ENCODE peak calls at places on chromosomes 5 and 9, in seven cellular contexts. One of them, this sample, is unnamed. For H3K36me3 and H3K79me2, the result is how much of the 10 kb centered on the place peaks cover.

GRCh38 chr5:156420665-156421064 is 93.7 kb downstream of the SGCD start:
- DNase-seq in neural progenitor cell: no peak
- DNase-seq in hepatocyte: no peak
- DNase-seq in mammary epithelial cell: no peak
- DNase-seq in HCT116: no peak
- DNase-seq in OCI-LY7: no peak
- DNase-seq in H1: no peak
- DNase-seq in this sample: no peak

GRCh38 chr5:170747357-170747756 is 36.2 kb upstream of the GABRP start:
- DNase-seq in neural progenitor cell: no peak
- DNase-seq in hepatocyte: no peak
- DNase-seq in mammary epithelial cell: no peak
- DNase-seq in HCT116: no peak
- DNase-seq in OCI-LY7: no peak
- DNase-seq in H1: peak
- DNase-seq in this sample: peak

GRCh38 chr9:75601280-75601679 is 289.2 kb upstream of the PCSK5 start:
- DNase-seq in neural progenitor cell: peak
- DNase-seq in hepatocyte: peak
- DNase-seq in mammary epithelial cell: peak
- DNase-seq in HCT116: no peak
- DNase-seq in OCI-LY7: peak
- DNase-seq in H1: no peak
- DNase-seq in this sample: no peak

GRCh38 chr5:96209829-96210228 is 223.2 kb downstream of the PCSK1 start:
- DNase-seq in neural progenitor cell: no peak
- DNase-seq in hepatocyte: no peak
- DNase-seq in mammary epithelial cell: peak
- DNase-seq in HCT116: no peak
- DNase-seq in OCI-LY7: no peak
- DNase-seq in H1: no peak
- DNase-seq in this sample: no peak

GRCh38 chr5:36457511-36458260 is 148.7 kb upstream of the SLC1A3 start:
- DNase-seq in neural progenitor cell: no peak
- DNase-seq in hepatocyte: no peak
- DNase-seq in mammary epithelial cell: no peak
- DNase-seq in HCT116: no peak
- DNase-seq in OCI-LY7: no peak
- DNase-seq in H1: no peak
- DNase-seq in this sample: peak

GRCh38 chr5:178790371-178790770 is 59.9 kb upstream of the ZNF354A start:
- DNase-seq in neural progenitor cell: no peak
- DNase-seq in hepatocyte: peak
- DNase-seq in mammary epithelial cell: no peak
- DNase-seq in HCT116: no peak
- DNase-seq in OCI-LY7: no peak
- DNase-seq in H1: no peak
- DNase-seq in this sample: peak

GRCh38 chr5:390571-391491 is 52.1 kb upstream of the EXOC3 start:
- DNase-seq in neural progenitor cell: no peak
- DNase-seq in hepatocyte: peak
- DNase-seq in mammary epithelial cell: no peak
- DNase-seq in HCT116: no peak
- DNase-seq in OCI-LY7: no peak
- DNase-seq in H1: peak
- DNase-seq in this sample: no peak

GRCh38 chr5:34905564-34905963 is 9.7 kb downstream of the RAD1 start:
- DNase-seq in neural progenitor cell: no peak
- DNase-seq in hepatocyte: no peak
- DNase-seq in mammary epithelial cell: no peak
- DNase-seq in HCT116: no peak
- DNase-seq in OCI-LY7: no peak
- DNase-seq in H1: no peak
- DNase-seq in this sample: no peak

GRCh38 chr5:173527671-173528070 is 88.8 kb downstream of the BOD1 start:
- DNase-seq in neural progenitor cell: no peak
- DNase-seq in hepatocyte: no peak
- DNase-seq in mammary epithelial cell: no peak
- DNase-seq in HCT116: no peak
- DNase-seq in OCI-LY7: no peak
- DNase-seq in H1: no peak
- DNase-seq in this sample: no peak

GRCh38 chr5:73120222-73121108 is at the start of gene TMEM171:
- DNase-seq in neural progenitor cell: peak
- DNase-seq in hepatocyte: peak
- DNase-seq in mammary epithelial cell: peak
- DNase-seq in HCT116: peak
- DNase-seq in OCI-LY7: no peak
- DNase-seq in H1: peak
- DNase-seq in this sample: peak

GRCh38 chr5:156186760-156187159 is 140.2 kb upstream of the SGCD start:
- DNase-seq in neural progenitor cell: no peak
- DNase-seq in hepatocyte: no peak
- DNase-seq in mammary epithelial cell: no peak
- DNase-seq in HCT116: no peak
- DNase-seq in OCI-LY7: no peak
- DNase-seq in H1: no peak
- DNase-seq in this sample: no peak

GRCh38 chr5:92944903-92945629 is 636.0 kb downstream of the NR2F1-AS1 start:
- DNase-seq in neural progenitor cell: peak
- DNase-seq in hepatocyte: no peak
- DNase-seq in mammary epithelial cell: no peak
- DNase-seq in HCT116: no peak
- DNase-seq in OCI-LY7: no peak
- DNase-seq in H1: no peak
- DNase-seq in this sample: no peak

GRCh38 chr9:16824545-16825041 is 45.9 kb downstream of the BNC2 start:
- DNase-seq in neural progenitor cell: peak
- DNase-seq in hepatocyte: peak
- DNase-seq in mammary epithelial cell: peak
- DNase-seq in HCT116: no peak
- DNase-seq in OCI-LY7: no peak
- DNase-seq in H1: no peak
- DNase-seq in this sample: peak

GRCh38 chr5:115842952-115843351 is 1.2 kb downstream of the AP3S1 start:
- DNase-seq in neural progenitor cell: no peak
- DNase-seq in hepatocyte: no peak
- DNase-seq in mammary epithelial cell: no peak
- DNase-seq in HCT116: no peak
- DNase-seq in OCI-LY7: peak
- DNase-seq in H1: no peak
- DNase-seq in this sample: no peak

GRCh38 chr5:128687930-128688329 is 149.9 kb upstream of the FBN2 start:
- DNase-seq in neural progenitor cell: no peak
- DNase-seq in hepatocyte: no peak
- DNase-seq in mammary epithelial cell: no peak
- DNase-seq in HCT116: no peak
- DNase-seq in OCI-LY7: no peak
- DNase-seq in H1: no peak
- DNase-seq in this sample: no peak

GRCh38 chr9:73230257-73230656 is 78.6 kb downstream of the ANXA1 start:
- DNase-seq in neural progenitor cell: no peak
- DNase-seq in hepatocyte: no peak
- DNase-seq in mammary epithelial cell: peak
- DNase-seq in HCT116: no peak
- DNase-seq in OCI-LY7: no peak
- DNase-seq in H1: no peak
- DNase-seq in this sample: no peak

GRCh38 chr9:114691046-114691955 is 9.3 kb upstream of the TEX48 start:
- DNase-seq in neural progenitor cell: no peak
- DNase-seq in hepatocyte: no peak
- DNase-seq in mammary epithelial cell: peak
- DNase-seq in HCT116: peak
- DNase-seq in OCI-LY7: no peak
- DNase-seq in H1: no peak
- DNase-seq in this sample: peak

GRCh38 chr9:105118646-105119045 is 125.8 kb upstream of the SLC44A1 start:
- DNase-seq in neural progenitor cell: no peak
- DNase-seq in hepatocyte: no peak
- DNase-seq in mammary epithelial cell: no peak
- DNase-seq in HCT116: no peak
- DNase-seq in OCI-LY7: no peak
- DNase-seq in H1: no peak
- DNase-seq in this sample: peak

GRCh38 chr5:96079962-96080361 is 118.3 kb upstream of the ELL2 start:
- DNase-seq in neural progenitor cell: no peak
- DNase-seq in hepatocyte: no peak
- DNase-seq in mammary epithelial cell: no peak
- DNase-seq in HCT116: no peak
- DNase-seq in OCI-LY7: no peak
- DNase-seq in H1: no peak
- DNase-seq in this sample: no peak

GRCh38 chr9:8879284-8879683 is 1079.7 kb upstream of the DMAC1 start:
- DNase-seq in neural progenitor cell: no peak
- DNase-seq in hepatocyte: no peak
- DNase-seq in mammary epithelial cell: no peak
- DNase-seq in HCT116: no peak
- DNase-seq in OCI-LY7: no peak
- DNase-seq in H1: no peak
- DNase-seq in this sample: no peak

GRCh38 chr5:35758151-35758724 is 98.5 kb upstream of the IL7R start:
- DNase-seq in neural progenitor cell: no peak
- DNase-seq in hepatocyte: no peak
- DNase-seq in mammary epithelial cell: no peak
- DNase-seq in HCT116: no peak
- DNase-seq in OCI-LY7: no peak
- DNase-seq in H1: no peak
- DNase-seq in this sample: no peak

GRCh38 chr9:4290427-4290837 is 9.4 kb downstream of the GLIS3 start:
- DNase-seq in neural progenitor cell: no peak
- DNase-seq in hepatocyte: no peak
- DNase-seq in mammary epithelial cell: no peak
- DNase-seq in HCT116: no peak
- DNase-seq in OCI-LY7: no peak
- DNase-seq in H1: no peak
- DNase-seq in this sample: no peak

GRCh38 chr5:5135957-5136676 is 4.0 kb upstream of the ADAMTS16 start:
- DNase-seq in neural progenitor cell: no peak
- DNase-seq in hepatocyte: peak
- DNase-seq in mammary epithelial cell: no peak
- DNase-seq in HCT116: no peak
- DNase-seq in OCI-LY7: no peak
- DNase-seq in H1: no peak
- DNase-seq in this sample: no peak

GRCh38 chr9:125399666-125400065 is 138.0 kb downstream of the GAPVD1 start:
- DNase-seq in neural progenitor cell: no peak
- DNase-seq in hepatocyte: no peak
- DNase-seq in mammary epithelial cell: no peak
- DNase-seq in HCT116: no peak
- DNase-seq in OCI-LY7: no peak
- DNase-seq in H1: no peak
- DNase-seq in this sample: no peak

GRCh38 chr5:93186031-93186682 is 394.9 kb downstream of the NR2F1-AS1 start:
- DNase-seq in neural progenitor cell: no peak
- DNase-seq in hepatocyte: no peak
- DNase-seq in mammary epithelial cell: peak
- DNase-seq in HCT116: peak
- DNase-seq in OCI-LY7: no peak
- DNase-seq in H1: no peak
- DNase-seq in this sample: no peak

GRCh38 chr5:63959177-63959982 is 2.9 kb downstream of the HTR1A start:
- DNase-seq in neural progenitor cell: peak
- DNase-seq in hepatocyte: peak
- DNase-seq in mammary epithelial cell: peak
- DNase-seq in HCT116: no peak
- DNase-seq in OCI-LY7: no peak
- DNase-seq in H1: peak
- DNase-seq in this sample: no peak

GRCh38 chr5:90940227-90940995 is 381.8 kb downstream of the ADGRV1 start:
- DNase-seq in neural progenitor cell: peak
- DNase-seq in hepatocyte: peak
- DNase-seq in mammary epithelial cell: peak
- DNase-seq in HCT116: no peak
- DNase-seq in OCI-LY7: peak
- DNase-seq in H1: peak
- DNase-seq in this sample: no peak

GRCh38 chr5:132639706-132640130 is 18.3 kb upstream of the IL13 start:
- DNase-seq in neural progenitor cell: no peak
- DNase-seq in hepatocyte: no peak
- DNase-seq in mammary epithelial cell: no peak
- DNase-seq in HCT116: no peak
- DNase-seq in OCI-LY7: no peak
- DNase-seq in H1: no peak
- DNase-seq in this sample: no peak
- H3K36me3 ChIP-seq in neural progenitor cell: under half
- H3K36me3 ChIP-seq in hepatocyte: under half
- H3K36me3 ChIP-seq in mammary epithelial cell: under half
- H3K36me3 ChIP-seq in HCT116: under half
- H3K36me3 ChIP-seq in OCI-LY7: half or more
- H3K36me3 ChIP-seq in H1: under half
- H3K36me3 ChIP-seq in this sample: under half

GRCh38 chr9:95273369-95274051 is 44.0 kb downstream of the FANCC start:
- DNase-seq in neural progenitor cell: no peak
- DNase-seq in hepatocyte: no peak
- DNase-seq in mammary epithelial cell: no peak
- DNase-seq in HCT116: no peak
- DNase-seq in OCI-LY7: no peak
- DNase-seq in H1: no peak
- DNase-seq in this sample: no peak
- H3K79me2 ChIP-seq in neural progenitor cell: under half
- H3K79me2 ChIP-seq in hepatocyte: under half
- H3K79me2 ChIP-seq in mammary epithelial cell: under half
- H3K79me2 ChIP-seq in HCT116: under half
- H3K79me2 ChIP-seq in OCI-LY7: under half
- H3K79me2 ChIP-seq in H1: under half
- H3K79me2 ChIP-seq in this sample: under half

DNA sequence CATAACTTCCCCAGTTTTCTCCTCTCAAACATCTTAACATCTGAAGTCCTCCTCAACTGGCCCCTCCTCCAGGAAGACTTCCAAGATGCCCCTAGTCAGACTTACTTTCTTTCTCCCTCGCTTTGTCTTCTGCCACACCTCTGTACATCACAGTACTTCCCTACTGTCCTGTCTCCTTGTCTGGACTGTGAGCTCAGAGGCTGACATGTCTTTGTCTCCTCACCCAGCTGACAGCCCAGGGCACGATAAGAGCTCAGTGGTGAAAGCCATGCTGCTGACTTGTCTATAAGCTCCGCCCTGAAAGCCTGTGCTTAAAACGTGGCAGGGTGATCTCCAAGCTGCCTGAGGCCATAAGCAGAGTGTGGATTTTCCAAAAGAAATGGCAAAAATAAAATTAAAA is 33.0 kb upstream of the SLC25A51 start:
- DNase-seq in neural progenitor cell: peak
- DNase-seq in hepatocyte: peak
- DNase-seq in mammary epithelial cell: peak
- DNase-seq in HCT116: no peak
- DNase-seq in OCI-LY7: no peak
- DNase-seq in H1: no peak
- DNase-seq in this sample: no peak
- H3K4me2 ChIP-seq in neural progenitor cell: no peak
- H3K4me2 ChIP-seq in hepatocyte: no peak
- H3K4me2 ChIP-seq in mammary epithelial cell: peak
- H3K4me2 ChIP-seq in HCT116: peak
- H3K4me2 ChIP-seq in OCI-LY7: no peak
- H3K4me2 ChIP-seq in H1: no peak
- H3K4me2 ChIP-seq in this sample: no peak

DNA sequence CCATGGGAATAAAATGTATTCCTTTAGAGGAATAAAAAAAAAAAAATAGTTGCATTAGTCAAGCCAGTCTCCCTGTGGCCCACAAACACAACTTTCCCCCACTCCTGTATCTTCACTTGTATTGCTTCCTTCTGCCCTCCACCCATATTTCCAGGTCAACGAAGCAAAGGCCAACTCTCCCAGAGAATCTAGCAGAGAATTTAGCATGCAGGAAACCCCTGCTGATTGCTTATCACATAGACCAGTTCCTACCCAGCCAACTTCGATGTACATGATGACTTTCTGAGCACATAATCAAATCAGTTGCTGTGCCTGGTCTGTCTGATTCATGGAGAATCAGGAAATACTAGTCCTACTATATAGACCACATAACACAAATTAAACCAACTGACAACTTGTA is 257.4 kb downstream of the FAM114A2 start:
- DNase-seq in neural progenitor cell: no peak
- DNase-seq in hepatocyte: no peak
- DNase-seq in mammary epithelial cell: no peak
- DNase-seq in HCT116: no peak
- DNase-seq in OCI-LY7: no peak
- DNase-seq in H1: no peak
- DNase-seq in this sample: no peak
- H3K36me3 ChIP-seq in neural progenitor cell: under half
- H3K36me3 ChIP-seq in hepatocyte: under half
- H3K36me3 ChIP-seq in mammary epithelial cell: under half
- H3K36me3 ChIP-seq in HCT116: under half
- H3K36me3 ChIP-seq in OCI-LY7: under half
- H3K36me3 ChIP-seq in H1: under half
- H3K36me3 ChIP-seq in this sample: under half

This sample was measured in PC-9.